ENCODE peak calls at places on chromosomes 2 and 18, in six cellular contexts. One of them, this sample, is unnamed.

GRCh38 chr2:15782009-15782751 is 158.2 kb upstream of the MYCN start:
- DNase-seq in GM12878: no peak
- DNase-seq in A549: peak; percentile 20
- DNase-seq in NB4: no peak
- DNase-seq in endothelial cell of umbilical vein: no peak
- DNase-seq in HepG2: peak; percentile 87
- DNase-seq in this sample: no peak

GRCh38 chr18:57004366-57005121 is 142.3 kb upstream of the BOD1L2 start:
- DNase-seq in GM12878: peak; percentile 63
- DNase-seq in HepG2: peak; percentile 27
- DNase-seq in endothelial cell of umbilical vein: peak; percentile 82
- DNase-seq in A549: peak; percentile 20
- DNase-seq in NB4: peak; percentile 63
- DNase-seq in this sample: no peak

GRCh38 chr2:240259201-240259923 is 118.9 kb upstream of the OTOS start:
- DNase-seq in endothelial cell of umbilical vein: no peak
- DNase-seq in GM12878: no peak
- DNase-seq in NB4: no peak
- DNase-seq in A549: no peak
- DNase-seq in HepG2: no peak
- DNase-seq in this sample: no peak

GRCh38 chr2:36394804-36395203 is 39.2 kb downstream of the CRIM1 start:
- DNase-seq in NB4: no peak
- DNase-seq in GM12878: no peak
- DNase-seq in HepG2: no peak
- DNase-seq in A549: peak; percentile 75
- DNase-seq in endothelial cell of umbilical vein: no peak
- DNase-seq in this sample: no peak

GRCh38 chr18:70600225-70600925 is 311.5 kb downstream of the SOCS6 start:
- DNase-seq in endothelial cell of umbilical vein: no peak
- DNase-seq in A549: no peak
- DNase-seq in HepG2: no peak
- DNase-seq in NB4: no peak
- DNase-seq in GM12878: no peak
- DNase-seq in this sample: no peak

GRCh38 chr2:208406474-208407451 is at the start of gene PTH2R:
- DNase-seq in endothelial cell of umbilical vein: no peak
- DNase-seq in HepG2: no peak
- DNase-seq in A549: no peak
- DNase-seq in NB4: no peak
- DNase-seq in GM12878: no peak
- DNase-seq in this sample: peak; percentile 29

GRCh38 chr2:119939915-119940314 is 73.0 kb upstream of the EPB41L5 start:
- DNase-seq in endothelial cell of umbilical vein: no peak
- DNase-seq in GM12878: no peak
- DNase-seq in A549: no peak
- DNase-seq in HepG2: no peak
- DNase-seq in NB4: no peak
- DNase-seq in this sample: no peak

GRCh38 chr2:236867441-236868260 is 218.0 kb upstream of the COPS8 start:
- DNase-seq in GM12878: no peak
- DNase-seq in NB4: no peak
- DNase-seq in A549: no peak
- DNase-seq in HepG2: no peak
- DNase-seq in endothelial cell of umbilical vein: no peak
- DNase-seq in this sample: no peak

GRCh38 chr18:3481696-3482210 is 31.8 kb downstream of the TGIF1 start:
- DNase-seq in NB4: peak; percentile 47
- DNase-seq in GM12878: no peak
- DNase-seq in HepG2: peak; percentile 33
- DNase-seq in A549: no peak
- DNase-seq in endothelial cell of umbilical vein: peak; percentile 47
- DNase-seq in this sample: peak; percentile 76

GRCh38 chr2:217538719-217539118 is 464.1 kb downstream of the TNS1 start:
- DNase-seq in A549: no peak
- DNase-seq in endothelial cell of umbilical vein: no peak
- DNase-seq in HepG2: no peak
- DNase-seq in NB4: no peak
- DNase-seq in GM12878: no peak
- DNase-seq in this sample: no peak

GRCh38 chr2:73776381-73776780 is 3.5 kb downstream of the DUSP11 start:
- DNase-seq in NB4: no peak
- DNase-seq in A549: no peak
- DNase-seq in GM12878: no peak
- DNase-seq in endothelial cell of umbilical vein: no peak
- DNase-seq in HepG2: no peak
- DNase-seq in this sample: no peak

GRCh38 chr2:101480764-101481163 is 5.9 kb upstream of the RFX8 start:
- DNase-seq in HepG2: no peak
- DNase-seq in endothelial cell of umbilical vein: no peak
- DNase-seq in A549: no peak
- DNase-seq in NB4: peak; percentile 52
- DNase-seq in GM12878: no peak
- DNase-seq in this sample: no peak

GRCh38 chr2:42238644-42239288 is 69.6 kb downstream of the EML4 start:
- DNase-seq in NB4: peak; percentile 62
- DNase-seq in GM12878: no peak
- DNase-seq in A549: peak; percentile 76
- DNase-seq in HepG2: peak; percentile 53
- DNase-seq in endothelial cell of umbilical vein: peak; percentile 13
- DNase-seq in this sample: no peak

GRCh38 chr2:134078349-134078748 is 175.5 kb upstream of the MGAT5 start:
- DNase-seq in A549: no peak
- DNase-seq in HepG2: no peak
- DNase-seq in GM12878: no peak
- DNase-seq in endothelial cell of umbilical vein: no peak
- DNase-seq in NB4: no peak
- DNase-seq in this sample: no peak

GRCh38 chr18:74896390-74896991 is 298.8 kb downstream of the ZNF407 start:
- DNase-seq in endothelial cell of umbilical vein: peak; percentile 16
- DNase-seq in A549: peak; percentile 51
- DNase-seq in GM12878: no peak
- DNase-seq in HepG2: peak; percentile 62
- DNase-seq in NB4: peak; percentile 29
- DNase-seq in this sample: peak; percentile 30

GRCh38 chr2:126906781-126907180 is 8.1 kb downstream of the TEX51 start:
- DNase-seq in NB4: no peak
- DNase-seq in GM12878: no peak
- DNase-seq in endothelial cell of umbilical vein: no peak
- DNase-seq in A549: no peak
- DNase-seq in HepG2: no peak
- DNase-seq in this sample: no peak

GRCh38 chr2:235500761-235501662 is 7.2 kb downstream of the AGAP1 start:
- DNase-seq in endothelial cell of umbilical vein: peak; percentile 66
- DNase-seq in A549: no peak
- DNase-seq in GM12878: no peak
- DNase-seq in HepG2: no peak
- DNase-seq in NB4: peak; percentile 82
- DNase-seq in this sample: peak; percentile 60

GRCh38 chr2:149598014-149598395 is 10.4 kb upstream of the MMADHC start:
- DNase-seq in GM12878: no peak
- DNase-seq in NB4: no peak
- DNase-seq in endothelial cell of umbilical vein: no peak
- DNase-seq in HepG2: no peak
- DNase-seq in A549: peak; percentile 18
- DNase-seq in this sample: no peak

GRCh38 chr2:43455735-43456642 is 139.8 kb downstream of the THADA start:
- DNase-seq in HepG2: peak; percentile 91
- DNase-seq in endothelial cell of umbilical vein: peak; percentile 88
- DNase-seq in A549: peak; percentile 54
- DNase-seq in GM12878: peak; percentile 35
- DNase-seq in NB4: peak; percentile 46
- DNase-seq in this sample: no peak

GRCh38 chr2:63667132-63667531 is 78.4 kb downstream of the MDH1 start:
- DNase-seq in GM12878: no peak
- DNase-seq in endothelial cell of umbilical vein: no peak
- DNase-seq in NB4: no peak
- DNase-seq in A549: no peak
- DNase-seq in HepG2: no peak
- DNase-seq in this sample: no peak

GRCh38 chr2:229612395-229612971 is 101.9 kb downstream of the DNER start:
- DNase-seq in GM12878: no peak
- DNase-seq in NB4: no peak
- DNase-seq in endothelial cell of umbilical vein: no peak
- DNase-seq in HepG2: no peak
- DNase-seq in A549: no peak
- DNase-seq in this sample: no peak

GRCh38 chr18:8765692-8766463 is 60.5 kb downstream of the MTCL1 start:
- DNase-seq in NB4: no peak
- DNase-seq in GM12878: no peak
- DNase-seq in A549: no peak
- DNase-seq in HepG2: no peak
- DNase-seq in endothelial cell of umbilical vein: no peak
- DNase-seq in this sample: no peak

GRCh38 chr2:147843421-147843863 is 1.4 kb upstream of the ACVR2A start:
- DNase-seq in endothelial cell of umbilical vein: no peak
- DNase-seq in HepG2: no peak
- DNase-seq in NB4: no peak
- DNase-seq in GM12878: no peak
- DNase-seq in A549: no peak
- DNase-seq in this sample: no peak

GRCh38 chr2:147844691-147845607 is at the start of gene ACVR2A:
- DNase-seq in NB4: peak; percentile 52
- DNase-seq in GM12878: peak; percentile 57
- DNase-seq in endothelial cell of umbilical vein: peak; percentile 52
- DNase-seq in A549: peak; percentile 18
- DNase-seq in HepG2: peak; percentile 31
- DNase-seq in this sample: peak; percentile 44

GRCh38 chr2:147846382-147847081 is 1.7 kb downstream of the ACVR2A start:
- DNase-seq in HepG2: peak; percentile 25
- DNase-seq in A549: no peak
- DNase-seq in endothelial cell of umbilical vein: peak; percentile 51
- DNase-seq in NB4: no peak
- DNase-seq in GM12878: no peak
- DNase-seq in this sample: no peak

GRCh38 chr2:147843864-147844690 is 752 bp upstream of the ACVR2A start:
- DNase-seq in endothelial cell of umbilical vein: peak; percentile 85
- DNase-seq in HepG2: peak; percentile 82
- DNase-seq in GM12878: no peak
- DNase-seq in NB4: peak; percentile 74
- DNase-seq in A549: peak; percentile 87
- DNase-seq in this sample: peak; percentile 89

GRCh38 chr2:147845608-147846002 is 776 bp downstream of the ACVR2A start:
- DNase-seq in GM12878: no peak
- DNase-seq in endothelial cell of umbilical vein: peak; percentile 47
- DNase-seq in NB4: no peak
- DNase-seq in A549: no peak
- DNase-seq in HepG2: peak; percentile 13
- DNase-seq in this sample: no peak
- TF ChIP-seq MYC in GM12878: no peak
- TF ChIP-seq MYC in endothelial cell of umbilical vein: no peak
- TF ChIP-seq MYC in NB4: no peak
- TF ChIP-seq MYC in A549: no peak
- TF ChIP-seq MYC in HepG2: no peak
- TF ChIP-seq MYC in this sample: no peak

GRCh38 chr2:189147989-189148388 is 31.6 kb downstream of the COL5A2 start:
- DNase-seq in endothelial cell of umbilical vein: no peak
- DNase-seq in GM12878: no peak
- DNase-seq in HepG2: no peak
- DNase-seq in A549: no peak
- DNase-seq in NB4: no peak
- DNase-seq in this sample: no peak

GRCh38 chr2:189149981-189150380 is 29.6 kb downstream of the COL5A2 start:
- DNase-seq in HepG2: no peak
- DNase-seq in endothelial cell of umbilical vein: peak; percentile 44
- DNase-seq in A549: peak; percentile 54
- DNase-seq in NB4: no peak
- DNase-seq in GM12878: no peak
- DNase-seq in this sample: no peak

GRCh38 chr2:189144700-189145211 is 34.8 kb downstream of the COL5A2 start:
- DNase-seq in NB4: no peak
- DNase-seq in endothelial cell of umbilical vein: no peak
- DNase-seq in GM12878: no peak
- DNase-seq in HepG2: no peak
- DNase-seq in A549: no peak
- DNase-seq in this sample: no peak

GRCh38 chr2:189146553-189146952 is 33.0 kb downstream of the COL5A2 start:
- DNase-seq in endothelial cell of umbilical vein: no peak
- DNase-seq in NB4: no peak
- DNase-seq in GM12878: no peak
- DNase-seq in A549: no peak
- DNase-seq in HepG2: no peak
- DNase-seq in this sample: no peak

GRCh38 chr2:189147361-189147760 is 32.2 kb downstream of the COL5A2 start:
- DNase-seq in endothelial cell of umbilical vein: no peak
- DNase-seq in NB4: no peak
- DNase-seq in GM12878: no peak
- DNase-seq in HepG2: no peak
- DNase-seq in A549: no peak
- DNase-seq in this sample: no peak
- TF ChIP-seq MYC in endothelial cell of umbilical vein: no peak
- TF ChIP-seq MYC in NB4: no peak
- TF ChIP-seq MYC in GM12878: no peak
- TF ChIP-seq MYC in HepG2: no peak
- TF ChIP-seq MYC in A549: no peak
- TF ChIP-seq MYC in this sample: no peak

DNA sequence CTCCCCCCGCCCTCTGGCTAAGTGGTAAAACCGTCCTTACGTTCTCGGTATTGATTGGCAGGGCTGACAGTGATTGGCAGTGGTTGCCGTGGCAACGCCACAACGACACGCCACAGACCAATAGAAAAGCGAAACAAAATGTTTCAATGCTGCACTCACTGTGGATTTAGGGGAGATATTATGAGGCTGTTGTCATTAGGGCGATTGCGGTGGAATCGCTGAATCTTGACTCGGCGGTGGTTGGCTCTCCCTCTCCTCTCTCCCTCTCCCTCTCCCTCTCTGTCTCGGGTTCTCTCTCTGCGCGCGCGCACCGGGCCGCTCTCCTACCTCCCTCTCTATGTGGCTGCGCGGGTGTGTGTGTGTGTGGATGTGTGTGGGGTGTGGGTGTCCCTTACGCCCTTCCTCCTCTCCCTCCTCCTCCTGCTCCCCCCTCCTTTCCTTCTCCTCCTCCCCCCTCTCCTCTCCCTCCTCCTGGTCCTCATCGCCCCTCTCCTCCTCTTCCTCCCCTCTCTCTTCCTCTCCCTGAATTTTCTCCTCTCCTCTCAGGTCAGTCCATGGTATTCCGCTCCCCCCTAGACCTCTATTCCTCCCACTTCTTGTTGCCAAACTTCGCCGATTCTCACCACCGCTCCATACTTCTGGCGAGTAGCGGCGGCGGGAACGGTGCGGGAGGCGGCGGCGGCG is at the start of gene SIX3:
- DNase-seq in GM12878: no peak
- DNase-seq in NB4: peak; percentile 62
- DNase-seq in A549: peak; percentile 75
- DNase-seq in HepG2: no peak
- DNase-seq in endothelial cell of umbilical vein: peak; percentile 37
- DNase-seq in this sample: no peak
- TF ChIP-seq MYC in GM12878: no peak
- TF ChIP-seq MYC in NB4: no peak
- TF ChIP-seq MYC in A549: no peak
- TF ChIP-seq MYC in HepG2: no peak
- TF ChIP-seq MYC in endothelial cell of umbilical vein: no peak
- TF ChIP-seq MYC in this sample: no peak

DNA sequence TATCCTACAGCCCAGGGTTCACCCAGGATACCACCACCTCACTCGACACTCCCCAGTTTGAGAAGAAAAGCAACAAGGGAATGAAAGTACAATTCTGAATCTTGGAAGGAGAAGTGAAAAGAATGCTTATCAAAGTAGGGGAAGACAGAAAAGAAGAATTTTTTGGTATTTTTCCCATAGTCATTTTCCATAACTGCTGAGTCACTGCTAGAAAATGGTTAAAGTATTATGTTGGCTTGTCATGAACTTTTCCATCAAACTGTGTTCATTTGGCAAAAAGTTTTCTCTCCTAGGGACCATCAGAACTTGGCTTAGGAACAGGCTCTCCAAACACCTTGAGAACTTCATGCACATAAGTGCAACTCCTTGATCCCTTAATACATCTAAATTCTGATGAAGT is 192.0 kb downstream of the BCL11A start:
- DNase-seq in A549: no peak
- DNase-seq in endothelial cell of umbilical vein: no peak
- DNase-seq in HepG2: no peak
- DNase-seq in GM12878: no peak
- DNase-seq in NB4: no peak
- DNase-seq in this sample: no peak
- TF ChIP-seq MYC in A549: no peak
- TF ChIP-seq MYC in endothelial cell of umbilical vein: no peak
- TF ChIP-seq MYC in HepG2: no peak
- TF ChIP-seq MYC in GM12878: no peak
- TF ChIP-seq MYC in NB4: no peak
- TF ChIP-seq MYC in this sample: no peak

This sample was measured in K562.